ENCODE peak calls at places on chromosomes 5 and 9, in five cellular contexts. T, K, G, Y and C are unnamed samples.

GRCh38 chr5:140182803-140183367 is 7.9 kb downstream of the CYSTM1 start:
- DNase-seq in Y (peak), T (no peak), G (no peak), K (no peak), C (peak)

GRCh38 chr9:110255417-110256141 is 728 bp downstream of the TXN start:
- DNase-seq in K (peak), T (peak), G (peak), Y (peak), C (peak)

GRCh38 chr5:318341-318897 is 3.1 kb upstream of the AHRR start:
- DNase-seq in Y (no peak), G (no peak), K (no peak), T (no peak), C (no peak)

GRCh38 chr9:12775373-12775962 is 648 bp downstream of the LURAP1L start:
- DNase-seq in T (no peak), G (no peak), Y (peak), K (no peak), C (peak)

GRCh38 chr9:110323831-110324230 is 13.8 kb downstream of the TXNDC8 start:
- DNase-seq in T (no peak), G (no peak), Y (no peak), K (no peak), C (no peak)

GRCh38 chr5:58149750-58150149 is 310.1 kb downstream of the PLK2 start:
- DNase-seq in Y (no peak), T (no peak), K (no peak), G (no peak), C (no peak)

GRCh38 chr9:85944672-85945071 is 3.7 kb downstream of the NAA35 start:
- DNase-seq in T (no peak), Y (no peak), G (no peak), K (no peak), C (no peak)

GRCh38 chr9:135618866-135619598 is 20.3 kb downstream of the GLT6D1 start:
- DNase-seq in T (no peak), G (no peak), Y (no peak), K (no peak), C (no peak)

GRCh38 chr9:18896531-18897179 is 136.4 kb downstream of the SAXO1 start:
- DNase-seq in T (no peak), K (no peak), Y (no peak), G (no peak), C (no peak)

GRCh38 chr9:96667363-96667728 is 12.2 kb upstream of the PRXL2C start:
- DNase-seq in G (no peak), Y (peak), K (no peak), T (no peak), C (no peak)

GRCh38 chr5:172412724-172413260 is 41.5 kb downstream of the SH3PXD2B start:
- DNase-seq in Y (peak), K (no peak), T (no peak), G (no peak), C (peak)

GRCh38 chr9:134591573-134591981 is 50.0 kb upstream of the COL5A1 start:
- DNase-seq in Y (no peak), G (no peak), T (no peak), K (no peak), C (no peak)

GRCh38 chr5:2995667-2996066 is 244.2 kb upstream of the IRX2 start:
- DNase-seq in T (no peak), K (no peak), Y (no peak), G (no peak), C (no peak)

GRCh38 chr9:76744336-76744735 is 19.9 kb upstream of the PCA3 start:
- DNase-seq in K (no peak), Y (no peak), T (no peak), G (no peak), C (no peak)

GRCh38 chr5:87722286-87722685 is 309.6 kb upstream of the CCNH start:
- DNase-seq in Y (no peak), G (no peak), K (no peak), T (no peak), C (no peak)